ENCODE peak calls at places on chromosome 1, in eight cellular contexts. One of them, this sample, is unnamed.

GRCh38 chr1:203914292-203914691 is 52.9 kb downstream of the SNRPE start:
- DNase-seq in heart left ventricle: no peak
- DNase-seq in body of pancreas: no peak
- DNase-seq in transverse colon: no peak
- DNase-seq in IMR-90: peak; percentile 39
- DNase-seq in HCT116: no peak
- DNase-seq in upper lobe of left lung: no peak
- DNase-seq in uterus: no peak
- DNase-seq in this sample: no peak

GRCh38 chr1:213876531-213876930 is 111.2 kb upstream of the PROX1 start:
- DNase-seq in IMR-90: no peak
- DNase-seq in body of pancreas: no peak
- DNase-seq in uterus: no peak
- DNase-seq in HCT116: no peak
- DNase-seq in heart left ventricle: no peak
- DNase-seq in upper lobe of left lung: no peak
- DNase-seq in transverse colon: no peak
- DNase-seq in this sample: no peak

GRCh38 chr1:114320586-114320985 is 166.9 kb upstream of the SYT6 start:
- DNase-seq in heart left ventricle: no peak
- DNase-seq in uterus: no peak
- DNase-seq in IMR-90: peak; percentile 95
- DNase-seq in HCT116: no peak
- DNase-seq in body of pancreas: no peak
- DNase-seq in transverse colon: no peak
- DNase-seq in upper lobe of left lung: no peak
- DNase-seq in this sample: no peak

GRCh38 chr1:201731142-201731541 is 97.8 kb upstream of the IPO9 start:
- DNase-seq in body of pancreas: no peak
- DNase-seq in upper lobe of left lung: no peak
- DNase-seq in HCT116: no peak
- DNase-seq in transverse colon: no peak
- DNase-seq in uterus: no peak
- DNase-seq in IMR-90: no peak
- DNase-seq in heart left ventricle: no peak
- DNase-seq in this sample: no peak

GRCh38 chr1:84148758-84149157 is 4.7 kb downstream of the PRKACB start:
- DNase-seq in transverse colon: no peak
- DNase-seq in HCT116: no peak
- DNase-seq in body of pancreas: no peak
- DNase-seq in uterus: no peak
- DNase-seq in heart left ventricle: no peak
- DNase-seq in upper lobe of left lung: no peak
- DNase-seq in IMR-90: no peak
- DNase-seq in this sample: no peak

GRCh38 chr1:21586926-21587601 is 77.8 kb downstream of the ALPL start:
- DNase-seq in transverse colon: peak; percentile 25
- DNase-seq in HCT116: peak; percentile 61
- DNase-seq in upper lobe of left lung: peak; percentile 83
- DNase-seq in heart left ventricle: peak; percentile 83
- DNase-seq in IMR-90: peak; percentile 91
- DNase-seq in uterus: peak; percentile 56
- DNase-seq in body of pancreas: peak; percentile 49
- DNase-seq in this sample: peak; percentile 87

GRCh38 chr1:57307382-57307781 is 116.5 kb downstream of the DAB1 start:
- DNase-seq in IMR-90: no peak
- DNase-seq in upper lobe of left lung: peak; percentile 21
- DNase-seq in uterus: no peak
- DNase-seq in heart left ventricle: peak; percentile 46
- DNase-seq in transverse colon: peak; percentile 26
- DNase-seq in body of pancreas: no peak
- DNase-seq in HCT116: no peak
- DNase-seq in this sample: no peak

GRCh38 chr1:26350701-26351590 is 3.0 kb downstream of the CRYBG2 start:
- DNase-seq in transverse colon: peak; percentile 63
- DNase-seq in heart left ventricle: no peak
- DNase-seq in uterus: no peak
- DNase-seq in body of pancreas: no peak
- DNase-seq in HCT116: peak; percentile 47
- DNase-seq in upper lobe of left lung: no peak
- DNase-seq in IMR-90: peak; percentile 24
- DNase-seq in this sample: no peak

GRCh38 chr1:19032413-19032695 is 75.9 kb upstream of the IFFO2 start:
- DNase-seq in transverse colon: no peak
- DNase-seq in uterus: no peak
- DNase-seq in body of pancreas: no peak
- DNase-seq in heart left ventricle: no peak
- DNase-seq in upper lobe of left lung: no peak
- DNase-seq in HCT116: no peak
- DNase-seq in IMR-90: no peak
- DNase-seq in this sample: peak; percentile 84

GRCh38 chr1:150881331-150882070 is 5.1 kb upstream of the ARNT start:
- DNase-seq in upper lobe of left lung: no peak
- DNase-seq in HCT116: no peak
- DNase-seq in transverse colon: no peak
- DNase-seq in IMR-90: peak; percentile 97
- DNase-seq in uterus: peak; percentile 35
- DNase-seq in heart left ventricle: no peak
- DNase-seq in body of pancreas: no peak
- DNase-seq in this sample: no peak

GRCh38 chr1:193144361-193144938 is 22.6 kb downstream of the CDC73 start:
- DNase-seq in transverse colon: no peak
- DNase-seq in HCT116: no peak
- DNase-seq in heart left ventricle: no peak
- DNase-seq in IMR-90: no peak
- DNase-seq in uterus: no peak
- DNase-seq in upper lobe of left lung: no peak
- DNase-seq in body of pancreas: no peak
- DNase-seq in this sample: no peak

GRCh38 chr1:205739348-205740160 is 10.4 kb downstream of the NUCKS1 start:
- DNase-seq in body of pancreas: no peak
- DNase-seq in transverse colon: no peak
- DNase-seq in IMR-90: peak; percentile 94
- DNase-seq in heart left ventricle: no peak
- DNase-seq in uterus: no peak
- DNase-seq in upper lobe of left lung: no peak
- DNase-seq in HCT116: no peak
- DNase-seq in this sample: no peak
- TF ChIP-seq CTCF in body of pancreas: no peak
- TF ChIP-seq CTCF in transverse colon: no peak
- TF ChIP-seq CTCF in IMR-90: peak; percentile 38
- TF ChIP-seq CTCF in heart left ventricle: no peak
- TF ChIP-seq CTCF in uterus: no peak
- TF ChIP-seq CTCF in upper lobe of left lung: no peak
- TF ChIP-seq CTCF in HCT116: peak; percentile 20
- TF ChIP-seq CTCF in this sample: no peak

GRCh38 chr1:147669475-147670318 is 627 bp downstream of the ACP6 start:
- DNase-seq in IMR-90: peak; percentile 47
- DNase-seq in uterus: peak; percentile 37
- DNase-seq in transverse colon: peak; percentile 55
- DNase-seq in body of pancreas: peak; percentile 50
- DNase-seq in HCT116: no peak
- DNase-seq in heart left ventricle: peak; percentile 45
- DNase-seq in upper lobe of left lung: peak; percentile 77
- DNase-seq in this sample: peak; percentile 87
- TF ChIP-seq POLR2A in IMR-90: no peak
- TF ChIP-seq POLR2A in uterus: no peak
- TF ChIP-seq POLR2A in transverse colon: no peak
- TF ChIP-seq POLR2A in body of pancreas: no peak
- TF ChIP-seq POLR2A in HCT116: no peak
- TF ChIP-seq POLR2A in heart left ventricle: no peak
- TF ChIP-seq POLR2A in upper lobe of left lung: peak; percentile 17
- TF ChIP-seq POLR2A in this sample: no peak

DNA sequence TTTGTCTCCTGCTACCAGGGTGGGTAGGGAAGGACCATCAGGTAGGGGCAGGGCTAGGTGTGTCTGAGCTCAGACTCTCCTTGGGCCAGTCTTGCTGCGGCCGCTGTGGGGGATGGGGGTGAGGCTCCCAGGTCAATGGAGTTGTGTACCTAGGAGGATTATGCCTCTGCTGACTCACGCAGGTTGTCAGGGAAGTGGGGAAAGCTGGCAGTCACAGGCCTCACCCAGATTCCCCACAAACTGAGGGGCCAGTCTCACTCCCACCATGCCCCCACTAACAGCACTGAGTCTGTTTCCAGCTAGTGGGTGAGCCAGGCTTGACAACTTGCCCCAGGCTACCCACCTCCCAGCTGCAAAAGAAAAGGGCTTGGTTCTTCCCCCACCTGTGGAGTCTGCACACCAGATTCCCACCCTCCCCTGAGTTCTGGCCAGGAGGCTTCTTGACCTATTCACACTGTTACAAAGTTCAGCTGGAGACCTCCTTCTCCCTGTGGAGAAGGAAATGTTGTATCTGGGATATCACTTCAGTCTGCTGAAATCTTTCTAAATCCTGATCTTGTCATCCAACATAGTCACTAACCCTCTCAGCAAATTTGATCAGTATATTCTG is 69.3 kb upstream of the GJA8 start:
- DNase-seq in uterus: no peak
- DNase-seq in heart left ventricle: no peak
- DNase-seq in HCT116: no peak
- DNase-seq in IMR-90: no peak
- DNase-seq in upper lobe of left lung: no peak
- DNase-seq in transverse colon: no peak
- DNase-seq in body of pancreas: no peak
- DNase-seq in this sample: no peak
- H3K4me3 ChIP-seq in uterus: no peak overlapping the region
- H3K4me3 ChIP-seq in heart left ventricle: no peak overlapping the region
- H3K4me3 ChIP-seq in HCT116: no peak overlapping the region
- H3K4me3 ChIP-seq in IMR-90: no peak overlapping the region
- H3K4me3 ChIP-seq in upper lobe of left lung: no peak overlapping the region
- H3K4me3 ChIP-seq in transverse colon: no peak overlapping the region
- H3K4me3 ChIP-seq in body of pancreas: no peak overlapping the region
- H3K4me3 ChIP-seq in this sample: no peak overlapping the region

GRCh38 chr1:22751124-22751531 is 40.5 kb downstream of the EPHB2 start:
- DNase-seq in body of pancreas: peak; percentile 30
- DNase-seq in heart left ventricle: no peak
- DNase-seq in upper lobe of left lung: peak; percentile 62
- DNase-seq in IMR-90: no peak
- DNase-seq in transverse colon: peak; percentile 24
- DNase-seq in uterus: no peak
- DNase-seq in HCT116: no peak
- DNase-seq in this sample: no peak

GRCh38 chr1:22750671-22751016 is 40.0 kb downstream of the EPHB2 start:
- DNase-seq in transverse colon: no peak
- DNase-seq in uterus: no peak
- DNase-seq in HCT116: no peak
- DNase-seq in heart left ventricle: no peak
- DNase-seq in body of pancreas: no peak
- DNase-seq in upper lobe of left lung: peak; percentile 36
- DNase-seq in IMR-90: no peak
- DNase-seq in this sample: no peak

GRCh38 chr1:22753396-22754083 is 42.9 kb downstream of the EPHB2 start:
- DNase-seq in uterus: peak; percentile 36
- DNase-seq in body of pancreas: no peak
- DNase-seq in IMR-90: peak; percentile 82
- DNase-seq in heart left ventricle: no peak
- DNase-seq in transverse colon: no peak
- DNase-seq in upper lobe of left lung: no peak
- DNase-seq in HCT116: no peak
- DNase-seq in this sample: no peak

GRCh38 chr1:22754106-22754768 is 43.6 kb downstream of the EPHB2 start:
- DNase-seq in IMR-90: peak; percentile 54
- DNase-seq in heart left ventricle: no peak
- DNase-seq in HCT116: no peak
- DNase-seq in uterus: no peak
- DNase-seq in upper lobe of left lung: no peak
- DNase-seq in body of pancreas: no peak
- DNase-seq in transverse colon: no peak
- DNase-seq in this sample: no peak

DNA sequence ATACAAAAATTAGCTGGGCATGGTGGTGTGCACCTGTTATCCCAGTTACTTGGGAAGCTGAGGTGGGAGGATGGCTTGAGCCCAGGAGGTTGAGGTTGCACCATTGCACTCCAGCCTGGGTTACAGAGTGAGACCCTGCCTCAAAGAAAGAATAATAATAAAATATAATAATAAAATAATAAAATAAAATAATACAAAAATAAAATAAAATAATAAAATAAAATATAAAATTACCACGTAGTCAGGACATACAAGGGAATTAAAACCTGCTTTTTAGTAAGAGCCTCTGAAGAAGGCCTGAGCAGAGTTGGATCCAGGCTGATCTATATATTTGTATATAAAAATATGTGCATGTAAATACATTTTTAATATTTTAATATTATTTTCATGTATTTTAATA is 41.7 kb downstream of the EPHB2 start:
- DNase-seq in HCT116: no peak
- DNase-seq in IMR-90: no peak
- DNase-seq in transverse colon: no peak
- DNase-seq in heart left ventricle: no peak
- DNase-seq in uterus: no peak
- DNase-seq in body of pancreas: no peak
- DNase-seq in upper lobe of left lung: no peak
- DNase-seq in this sample: no peak
- TF ChIP-seq CTCF in HCT116: no peak
- TF ChIP-seq CTCF in IMR-90: no peak
- TF ChIP-seq CTCF in transverse colon: no peak
- TF ChIP-seq CTCF in heart left ventricle: no peak
- TF ChIP-seq CTCF in uterus: no peak
- TF ChIP-seq CTCF in body of pancreas: no peak
- TF ChIP-seq CTCF in upper lobe of left lung: no peak
- TF ChIP-seq CTCF in this sample: no peak

GRCh38 chr1:34132161-34132420 is 32.9 kb downstream of the CSMD2 start:
- DNase-seq in transverse colon: no peak
- DNase-seq in upper lobe of left lung: no peak
- DNase-seq in uterus: no peak
- DNase-seq in IMR-90: no peak
- DNase-seq in body of pancreas: no peak
- DNase-seq in HCT116: no peak
- DNase-seq in heart left ventricle: no peak
- DNase-seq in this sample: no peak
- TF ChIP-seq POLR2A in transverse colon: no peak
- TF ChIP-seq POLR2A in upper lobe of left lung: no peak
- TF ChIP-seq POLR2A in uterus: no peak
- TF ChIP-seq POLR2A in IMR-90: no peak
- TF ChIP-seq POLR2A in body of pancreas: no peak
- TF ChIP-seq POLR2A in HCT116: no peak
- TF ChIP-seq POLR2A in heart left ventricle: no peak
- TF ChIP-seq POLR2A in this sample: no peak